ENCODE peak calls at places on chromosomes 4 and X, in four cellular contexts. O, E, D and T are unnamed samples.

GRCh38 chrX:68669094-68669830 is 21.8 kb downstream of the STARD8 start:
- DNase-seq in O (no peak), E (no peak), D (no peak), T (no peak)

GRCh38 chr4:6153874-6154273 is 46.5 kb downstream of the JAKMIP1 start:
- DNase-seq in O (no peak), E (no peak), D (no peak), T (no peak)

GRCh38 chrX:1589356-1590130 is 1.9 kb upstream of the AKAP17A start:
- DNase-seq in O (no peak), E (peak), D (no peak), T (no peak)

GRCh38 chr4:101855239-101855638 is 64.7 kb downstream of the BANK1 start:
- DNase-seq in O (no peak), E (no peak), D (no peak), T (no peak)

GRCh38 chr4:123505077-123505456 is 108.5 kb downstream of the SPRY1 start:
- DNase-seq in O (no peak), E (no peak), D (no peak), T (no peak)

GRCh38 chr4:3437582-3437936 is 4.2 kb upstream of the HGFAC start:
- DNase-seq in O (no peak), E (no peak), D (no peak), T (no peak)

GRCh38 chr4:37737456-37737855 is 51.3 kb upstream of the RELL1 start:
- DNase-seq in O (no peak), E (no peak), D (no peak), T (peak)

GRCh38 chr4:101621120-101621519 is 169.4 kb upstream of the BANK1 start:
- DNase-seq in O (no peak), E (no peak), D (no peak), T (no peak)

GRCh38 chrX:77505227-77505626 is 58.0 kb downstream of the FGF16 start:
- DNase-seq in O (no peak), E (no peak), D (no peak), T (no peak)

GRCh38 chr4:136768925-136769275 is 763.4 kb downstream of the PCDH18 start:
- DNase-seq in O (no peak), E (no peak), D (no peak), T (no peak)

GRCh38 chrX:33272986-33273385 is 61.6 kb upstream of the DMD start:
- DNase-seq in O (no peak), E (no peak), D (no peak), T (no peak)

GRCh38 chr4:108889696-108890475 is 127.0 kb upstream of the ETNPPL start:
- DNase-seq in O (no peak), E (no peak), D (no peak), T (no peak)

GRCh38 chr4:93029774-93030173 is 726.0 kb downstream of the GRID2 start:
- DNase-seq in O (no peak), E (no peak), D (no peak), T (no peak)

GRCh38 chr4:99301376-99302164 is 10.8 kb upstream of the ADH1A start:
- DNase-seq in O (no peak), E (no peak), D (no peak), T (no peak)

GRCh38 chr4:13533670-13534343 is 10.5 kb downstream of the NKX3-2 start:
- DNase-seq in O (no peak), E (no peak), D (no peak), T (no peak)

GRCh38 chr4:108762559-108763225 is at the start of gene ETNPPL:
- DNase-seq in O (no peak), E (no peak), D (peak), T (no peak)

GRCh38 chr4:151015458-151016344 is 617 bp upstream of the LRBA start:
- DNase-seq in O (peak), E (peak), D (peak), T (peak)

GRCh38 chr4:75630932-75631320 is 598 bp upstream of the CDKL2 start:
- DNase-seq in O (no peak), E (no peak), D (no peak), T (no peak)

GRCh38 chr4:75633846-75634245 is 3.5 kb upstream of the CDKL2 start:
- DNase-seq in O (no peak), E (no peak), D (no peak), T (no peak)

GRCh38 chr4:75629239-75629638 is 1.1 kb downstream of the CDKL2 start:
- DNase-seq in O (no peak), E (no peak), D (no peak), T (no peak)

GRCh38 chr4:75634281-75634680 is 4.0 kb upstream of the CDKL2 start:
- DNase-seq in O (no peak), E (no peak), D (no peak), T (no peak)

DNA sequence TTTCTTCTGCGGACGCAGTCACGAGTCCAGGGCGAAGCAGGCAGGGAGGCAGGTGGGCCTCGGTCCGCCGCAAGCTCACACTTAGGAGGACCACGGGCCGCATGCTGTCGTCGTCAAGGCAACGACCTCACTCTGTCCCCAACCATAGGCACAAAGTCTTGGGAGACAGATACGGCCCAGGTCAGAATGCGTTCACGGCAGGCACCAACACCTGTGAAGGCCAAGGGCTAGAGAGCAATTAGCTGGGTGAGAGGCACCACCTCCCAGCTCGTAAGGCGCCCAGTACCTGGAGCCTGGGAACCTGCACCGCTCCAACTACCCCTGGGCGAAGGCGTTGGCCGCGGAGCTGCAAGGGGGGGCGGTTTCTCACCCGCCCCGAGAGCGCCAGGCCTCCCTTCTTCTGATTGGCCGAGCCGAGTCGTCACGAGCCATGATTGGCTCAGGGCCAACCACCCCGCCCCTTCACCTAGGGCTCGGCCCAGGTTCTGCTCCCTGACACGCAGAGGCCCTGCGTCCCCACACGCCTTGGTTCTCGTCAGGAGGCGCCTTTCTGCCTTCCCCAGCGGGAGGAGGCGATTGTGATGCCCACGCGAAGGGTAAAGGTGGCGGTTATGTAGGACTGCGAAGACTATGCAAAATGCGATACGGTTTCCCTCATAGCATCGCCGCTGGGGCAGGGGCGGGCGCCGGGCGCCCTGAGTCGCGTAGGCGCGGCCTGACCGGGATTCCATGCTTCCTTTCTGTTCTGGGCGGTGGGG is at the start of gene CDKL2:
- DNase-seq in O (peak), E (peak), D (peak), T (no peak)
- TF ChIP-seq POLR2A in O (no peak), E (no peak), D (no peak), T (peak)

GRCh38 chr4:185379326-185380295 is 16.1 kb downstream of the LRP2BP start:
- DNase-seq in O (no peak), E (no peak), D (no peak), T (no peak)
- TF ChIP-seq POLR2A in O (no peak), E (no peak), D (no peak), T (no peak)

DNA sequence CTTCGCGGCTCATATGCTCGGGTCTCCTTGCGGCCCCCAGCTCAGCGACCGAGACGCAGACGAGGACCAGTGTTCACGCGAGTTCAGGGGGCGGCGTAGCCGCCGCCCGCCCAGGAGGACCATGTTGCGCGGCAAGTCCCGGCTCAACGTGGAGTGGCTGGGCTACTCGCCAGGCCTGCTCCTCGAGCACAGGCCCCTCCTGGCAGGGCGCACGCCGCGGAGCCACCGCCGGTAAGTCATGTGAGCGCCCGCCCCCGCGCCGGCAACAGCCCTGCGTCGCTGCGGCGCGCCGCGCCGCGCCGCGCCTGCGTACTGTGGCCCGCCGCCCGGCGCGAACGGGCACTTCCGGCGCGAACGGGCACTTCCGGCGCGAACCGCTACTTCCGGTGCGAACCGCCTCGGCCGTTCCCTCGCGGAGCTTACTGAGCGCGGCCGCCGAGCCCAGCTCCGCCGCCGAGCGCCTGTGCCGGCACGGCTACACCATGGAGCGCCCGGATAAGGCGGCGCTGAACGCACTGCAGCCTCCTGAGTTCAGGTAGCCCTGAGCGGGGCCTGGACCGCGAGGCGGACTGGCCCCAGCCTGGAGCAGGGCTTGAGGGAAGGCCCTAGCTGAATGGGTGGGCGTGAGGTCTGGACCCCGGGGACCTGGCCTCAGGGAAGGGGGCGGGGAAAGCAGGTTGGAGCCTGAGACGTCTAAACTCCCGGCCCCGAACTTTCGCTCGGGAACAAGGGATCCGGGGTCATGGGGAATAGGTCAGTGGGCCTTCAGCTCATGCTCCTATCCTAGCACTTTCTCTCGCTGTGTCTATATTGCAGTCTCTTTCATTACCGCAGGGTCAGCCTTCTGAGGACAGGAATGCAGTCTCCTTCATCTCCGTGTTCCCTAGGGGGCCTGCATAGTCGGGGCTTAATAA is at the start of gene VMA21:
- DNase-seq in O (peak), E (peak), D (peak), T (peak)
- TF ChIP-seq POLR2A in O (peak), E (no peak), D (peak), T (peak)

GRCh38 chr4:72567821-72568620 is 1.0 kb downstream of the ADAMTS3 start:
- DNase-seq in O (peak), E (peak), D (peak), T (peak)
- TF ChIP-seq POLR2A in O (no peak), E (no peak), D (no peak), T (no peak)

DNA sequence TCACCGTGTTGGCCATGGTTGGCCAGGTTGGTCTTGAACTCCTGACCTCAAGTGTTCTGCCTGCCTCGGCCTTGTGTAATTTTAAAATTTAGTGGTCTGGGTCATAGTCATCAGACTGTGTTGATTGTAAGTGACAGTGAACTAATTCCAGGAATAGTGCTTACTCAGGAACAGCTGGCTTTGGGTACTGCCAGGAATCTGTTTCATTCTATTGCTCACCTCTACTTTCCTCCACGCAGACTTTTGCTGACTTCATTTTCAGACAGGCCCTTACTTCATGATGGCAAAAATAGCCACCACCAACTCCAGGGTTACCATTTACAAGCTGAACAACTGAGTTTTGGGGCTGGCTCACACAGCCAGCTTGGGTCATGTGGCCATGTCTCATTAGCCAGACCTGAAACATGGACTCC is 54.6 kb downstream of the FNIP2 start:
- DNase-seq in O (no peak), E (no peak), D (no peak), T (no peak)
- TF ChIP-seq POLR2A in O (no peak), E (no peak), D (no peak), T (no peak)

GRCh38 chr4:146179784-146180405 is 4.4 kb downstream of the LSM6 start:
- DNase-seq in O (no peak), E (no peak), D (no peak), T (no peak)

DNA sequence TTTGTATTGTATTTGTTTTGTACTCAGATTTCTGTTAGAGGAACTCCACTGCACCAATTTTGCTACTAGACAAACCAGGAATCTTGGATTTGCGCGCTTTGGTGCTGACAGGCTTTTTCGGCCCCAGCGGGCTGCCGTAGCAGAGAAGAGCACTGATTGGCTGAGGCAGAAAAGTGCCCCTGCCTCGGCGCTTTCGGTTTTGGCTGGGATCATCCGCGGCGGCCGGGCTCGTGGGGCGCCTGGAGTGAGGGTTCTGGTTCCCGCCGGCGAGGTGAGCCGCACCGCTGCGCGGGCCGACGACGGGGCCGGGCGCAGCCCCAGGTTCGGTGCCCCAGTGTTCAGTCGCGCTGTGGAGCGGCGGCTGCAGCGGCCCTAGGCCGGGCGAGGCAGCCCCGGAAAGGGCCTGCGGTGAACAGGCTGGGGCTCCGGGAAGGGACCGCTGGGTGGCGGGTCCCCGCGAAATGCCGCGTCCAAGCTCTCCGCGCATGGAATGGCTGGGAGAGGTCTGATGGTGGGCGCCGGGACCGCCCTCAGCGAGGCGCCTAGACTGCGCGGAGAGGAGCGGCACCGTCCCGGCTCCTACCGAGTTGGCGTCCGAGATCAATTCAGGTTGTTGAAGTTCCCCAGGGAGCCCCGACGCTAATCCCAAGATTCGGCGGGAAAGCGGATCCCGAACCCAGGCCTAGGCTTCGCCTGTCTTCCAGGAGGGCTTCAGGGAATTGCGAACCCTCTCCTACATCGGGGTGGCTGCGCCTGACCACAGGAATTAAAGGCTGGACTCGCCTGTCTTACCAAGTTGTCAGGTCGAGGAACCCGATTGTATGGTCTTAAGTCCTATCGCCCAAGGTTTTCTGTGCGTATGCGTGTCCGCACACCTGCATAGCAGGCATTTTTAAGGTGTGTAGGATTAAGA is at the start of gene LSM6:
- DNase-seq in O (peak), E (peak), D (peak), T (peak)
- TF ChIP-seq POLR2A in O (peak), E (no peak), D (peak), T (peak)

GRCh38 chr4:53365121-53365485 is 758 bp downstream of the SCFD2 start:
- DNase-seq in O (no peak), E (no peak), D (no peak), T (peak)

GRCh38 chr4:53366301-53366716 is 448 bp upstream of the SCFD2 start:
- DNase-seq in O (no peak), E (no peak), D (no peak), T (no peak)

GRCh38 chr4:53362093-53362492 is 3.8 kb downstream of the SCFD2 start:
- DNase-seq in O (no peak), E (no peak), D (no peak), T (no peak)

GRCh38 chr4:53364624-53365023 is 1.2 kb downstream of the SCFD2 start:
- DNase-seq in O (no peak), E (no peak), D (no peak), T (no peak)

GRCh38 chr4:53365486-53366300 is at the start of gene SCFD2:
- DNase-seq in O (peak), E (peak), D (peak), T (peak)
- TF ChIP-seq POLR2A in O (no peak), E (no peak), D (peak), T (peak)

GRCh38 chrX:73943900-73944581 is 359.9 kb upstream of the ZCCHC13 start:
- DNase-seq in O (peak), E (peak), D (peak), T (peak)
- TF ChIP-seq POLR2A in O (peak), E (no peak), D (peak), T (peak)

DNA sequence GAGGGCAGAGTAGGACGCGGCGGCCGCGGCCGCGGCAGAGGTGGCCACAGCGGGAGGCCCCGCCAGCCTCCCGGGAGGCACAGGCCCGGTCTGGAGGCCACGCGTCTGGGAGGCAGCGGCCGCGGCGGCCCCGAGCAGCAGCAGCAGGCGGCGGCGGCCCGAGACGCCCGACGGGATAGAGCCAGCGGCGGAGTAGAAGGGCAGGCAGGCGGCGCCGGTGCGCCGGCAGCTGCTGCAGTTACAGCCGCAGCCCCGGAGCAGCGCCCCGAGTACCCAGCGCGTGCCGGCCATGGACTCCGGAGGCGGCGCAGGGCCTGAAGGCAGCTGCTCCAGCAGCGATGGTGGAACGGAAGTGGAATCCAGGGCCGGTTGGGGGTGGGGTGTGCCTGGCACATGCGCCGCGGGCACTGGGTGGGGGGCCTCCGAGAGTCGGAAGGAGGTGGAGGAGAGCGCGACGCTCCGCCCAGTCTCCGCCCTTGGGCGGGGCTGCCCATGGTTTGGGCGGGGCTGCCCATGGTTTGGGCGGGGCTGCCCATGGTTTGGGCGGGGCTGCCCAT is at the start of gene GRSF1:
- DNase-seq in O (peak), E (peak), D (peak), T (peak)
- TF ChIP-seq POLR2A in O (peak), E (no peak), D (peak), T (peak)